ENCODE peak calls at places on chromosomes 3 and 15, in four cellular contexts. B is activated CD8-positive, alpha-beta memory T cell treated with anti-CD3 and anti-CD28 coated beads for 1 hour; M is ecto neural progenitor cell; P is cardiac septum. O is an unnamed sample.

GRCh38 chr3:49666592-49666991 is 7.6 kb upstream of the APEH start:
- DNase-seq in B (no peak), M (no peak), P (no peak), O (no peak)

GRCh38 chr3:197168606-197169005 is 129.8 kb downstream of the DLG1 start:
- DNase-seq in B (no peak), M (no peak), P (no peak), O (no peak)

GRCh38 chr3:64798316-64798715 is 110.5 kb upstream of the ADAMTS9 start:
- DNase-seq in B (no peak), M (no peak), P (no peak), O (no peak)

GRCh38 chr3:120726784-120727183 is 15.5 kb downstream of the RABL3 start:
- DNase-seq in B (no peak), M (no peak), P (no peak), O (no peak)

GRCh38 chr15:92936138-92936537 is 36.0 kb downstream of the CHD2 start:
- DNase-seq in B (no peak), M (no peak), P (no peak), O (no peak)

GRCh38 chr3:4290272-4290893 is 12.8 kb upstream of the SETMAR start:
- DNase-seq in B (no peak), M (no peak), P (no peak), O (no peak)

GRCh38 chr15:58065011-58065444 is 483 bp downstream of the ALDH1A2 start:
- DNase-seq in B (no peak), M (peak), P (no peak), O (no peak)

GRCh38 chr15:37860896-37861295 is 73.5 kb upstream of the TMCO5A start:
- DNase-seq in B (no peak), M (no peak), P (no peak), O (no peak)

GRCh38 chr3:45981321-45982038 is 14.1 kb downstream of the FYCO1 start:
- DNase-seq in B (no peak), M (no peak), P (no peak), O (no peak)

GRCh38 chr3:128726691-128727031 is 678 bp downstream of the RAB7A start:
- DNase-seq in B (peak), M (peak), P (peak), O (peak)

GRCh38 chr3:149638401-149639092 is 19.3 kb downstream of the WWTR1 start:
- DNase-seq in B (no peak), M (no peak), P (no peak), O (no peak)

GRCh38 chr15:55372701-55373440 is 35.3 kb downstream of the CCPG1 start:
- DNase-seq in B (no peak), M (no peak), P (no peak), O (no peak)

GRCh38 chr3:156321934-156322333 is 201.6 kb downstream of the KCNAB1 start:
- DNase-seq in B (no peak), M (no peak), P (no peak), O (no peak)

GRCh38 chr15:74369084-74369745 is 1.8 kb upstream of the CYP11A1 start:
- DNase-seq in B (no peak), M (no peak), P (peak), O (no peak)

O was measured in esophagus muscularis mucosa.